ENCODE peak calls at places on chromosomes 2 and 18, in seven cellular contexts. One of them, this sample, is unnamed.

GRCh38 chr2:13714466-13714865 is 918.1 kb upstream of the LRATD1 start:
- DNase-seq in OCI-LY7: no peak
- DNase-seq in hepatocyte: no peak
- DNase-seq in MM.1S: no peak
- DNase-seq in neural progenitor cell: no peak
- DNase-seq in HCT116: no peak
- DNase-seq in PC-3: no peak
- DNase-seq in this sample: peak; percentile 1

GRCh38 chr2:5077479-5078089 is 614.6 kb upstream of the SOX11 start:
- DNase-seq in neural progenitor cell: no peak
- DNase-seq in HCT116: no peak
- DNase-seq in MM.1S: no peak
- DNase-seq in OCI-LY7: no peak
- DNase-seq in hepatocyte: no peak
- DNase-seq in PC-3: peak; percentile 71
- DNase-seq in this sample: no peak

GRCh38 chr2:46885376-46885775 is 30.2 kb downstream of the MCFD2 start:
- DNase-seq in hepatocyte: no peak
- DNase-seq in MM.1S: no peak
- DNase-seq in OCI-LY7: no peak
- DNase-seq in HCT116: no peak
- DNase-seq in neural progenitor cell: no peak
- DNase-seq in PC-3: no peak
- DNase-seq in this sample: peak; percentile 74

GRCh38 chr2:187453078-187453641 is 5.1 kb upstream of the CALCRL start:
- DNase-seq in hepatocyte: peak; percentile 14
- DNase-seq in neural progenitor cell: peak; percentile 27
- DNase-seq in MM.1S: peak; percentile 39
- DNase-seq in HCT116: peak; percentile 29
- DNase-seq in OCI-LY7: no peak
- DNase-seq in PC-3: peak; percentile 50
- DNase-seq in this sample: peak; percentile 54

GRCh38 chr2:176140520-176141317 is 10.6 kb upstream of the HOXD4 start:
- DNase-seq in MM.1S: peak; percentile 74
- DNase-seq in OCI-LY7: peak; percentile 68
- DNase-seq in neural progenitor cell: peak; percentile 93
- DNase-seq in hepatocyte: peak; percentile 84
- DNase-seq in PC-3: peak; percentile 85
- DNase-seq in HCT116: peak; percentile 48
- DNase-seq in this sample: peak; percentile 89

GRCh38 chr2:39739386-39739785 is 39.7 kb downstream of the THUMPD2 start:
- DNase-seq in MM.1S: no peak
- DNase-seq in OCI-LY7: no peak
- DNase-seq in hepatocyte: no peak
- DNase-seq in PC-3: no peak
- DNase-seq in HCT116: no peak
- DNase-seq in neural progenitor cell: no peak
- DNase-seq in this sample: no peak

GRCh38 chr2:31694444-31694843 is 113.7 kb upstream of the SRD5A2 start:
- DNase-seq in neural progenitor cell: peak; percentile 5
- DNase-seq in HCT116: peak; percentile 16
- DNase-seq in PC-3: peak; percentile 50
- DNase-seq in hepatocyte: no peak
- DNase-seq in OCI-LY7: peak; percentile 29
- DNase-seq in MM.1S: peak; percentile 33
- DNase-seq in this sample: peak; percentile 1

GRCh38 chr2:42901076-42901645 is 108.8 kb upstream of the HAAO start:
- DNase-seq in neural progenitor cell: no peak
- DNase-seq in PC-3: no peak
- DNase-seq in MM.1S: no peak
- DNase-seq in hepatocyte: no peak
- DNase-seq in OCI-LY7: no peak
- DNase-seq in HCT116: no peak
- DNase-seq in this sample: peak; percentile 81

GRCh38 chr2:233464531-233465240 is 101.9 kb downstream of the USP40 start:
- DNase-seq in PC-3: no peak
- DNase-seq in HCT116: no peak
- DNase-seq in OCI-LY7: no peak
- DNase-seq in neural progenitor cell: no peak
- DNase-seq in hepatocyte: no peak
- DNase-seq in MM.1S: no peak
- DNase-seq in this sample: no peak

GRCh38 chr2:215929602-215930335 is 83.6 kb downstream of the MREG start:
- DNase-seq in hepatocyte: peak; percentile 42
- DNase-seq in PC-3: peak; percentile 63
- DNase-seq in OCI-LY7: no peak
- DNase-seq in neural progenitor cell: no peak
- DNase-seq in MM.1S: no peak
- DNase-seq in HCT116: no peak
- DNase-seq in this sample: peak; percentile 67

GRCh38 chr2:203543898-203544328 is 8.8 kb upstream of the RAPH1 start:
- DNase-seq in hepatocyte: peak; percentile 10
- DNase-seq in PC-3: no peak
- DNase-seq in MM.1S: no peak
- DNase-seq in neural progenitor cell: no peak
- DNase-seq in OCI-LY7: no peak
- DNase-seq in HCT116: no peak
- DNase-seq in this sample: no peak

GRCh38 chr2:216302981-216303676 is 69.2 kb downstream of the MARCHF4 start:
- DNase-seq in PC-3: no peak
- DNase-seq in hepatocyte: no peak
- DNase-seq in OCI-LY7: no peak
- DNase-seq in MM.1S: no peak
- DNase-seq in HCT116: no peak
- DNase-seq in neural progenitor cell: no peak
- DNase-seq in this sample: peak; percentile 63

GRCh38 chr2:205931388-205931787 is 154.6 kb downstream of the INO80D start:
- DNase-seq in hepatocyte: no peak
- DNase-seq in MM.1S: no peak
- DNase-seq in OCI-LY7: no peak
- DNase-seq in neural progenitor cell: no peak
- DNase-seq in HCT116: no peak
- DNase-seq in PC-3: no peak
- DNase-seq in this sample: no peak

GRCh38 chr2:173658946-173659371 is 304.3 kb downstream of the CDCA7 start:
- DNase-seq in MM.1S: no peak
- DNase-seq in PC-3: peak; percentile 61
- DNase-seq in hepatocyte: no peak
- DNase-seq in HCT116: no peak
- DNase-seq in neural progenitor cell: no peak
- DNase-seq in OCI-LY7: no peak
- DNase-seq in this sample: peak; percentile 40

GRCh38 chr2:1081411-1082225 is 131.0 kb downstream of the SNTG2 start:
- DNase-seq in OCI-LY7: no peak
- DNase-seq in neural progenitor cell: no peak
- DNase-seq in PC-3: no peak
- DNase-seq in MM.1S: no peak
- DNase-seq in HCT116: no peak
- DNase-seq in hepatocyte: no peak
- DNase-seq in this sample: peak; percentile 59

GRCh38 chr2:96951125-96951654 is 35.2 kb downstream of the FAM178B start:
- DNase-seq in neural progenitor cell: peak; percentile 91
- DNase-seq in hepatocyte: peak; percentile 91
- DNase-seq in PC-3: peak; percentile 85
- DNase-seq in OCI-LY7: peak; percentile 75
- DNase-seq in MM.1S: peak; percentile 61
- DNase-seq in HCT116: peak; percentile 50
- DNase-seq in this sample: peak; percentile 61

GRCh38 chr2:44946681-44947360 is 5.3 kb downstream of the SIX3 start:
- DNase-seq in MM.1S: no peak
- DNase-seq in PC-3: no peak
- DNase-seq in hepatocyte: no peak
- DNase-seq in OCI-LY7: no peak
- DNase-seq in HCT116: no peak
- DNase-seq in neural progenitor cell: no peak
- DNase-seq in this sample: no peak

GRCh38 chr2:159459279-159459678 is 157.1 kb downstream of the BAZ2B start:
- DNase-seq in MM.1S: no peak
- DNase-seq in HCT116: no peak
- DNase-seq in OCI-LY7: no peak
- DNase-seq in PC-3: no peak
- DNase-seq in hepatocyte: no peak
- DNase-seq in neural progenitor cell: no peak
- DNase-seq in this sample: peak; percentile 25

GRCh38 chr18:5630057-5630765 is 86.4 kb upstream of the EPB41L3 start:
- DNase-seq in neural progenitor cell: peak; percentile 93
- DNase-seq in PC-3: peak; percentile 4
- DNase-seq in HCT116: no peak
- DNase-seq in hepatocyte: peak; percentile 91
- DNase-seq in OCI-LY7: no peak
- DNase-seq in MM.1S: peak; percentile 67
- DNase-seq in this sample: peak; percentile 68

GRCh38 chr2:136863874-136864273 is 98.5 kb downstream of the THSD7B start:
- DNase-seq in hepatocyte: no peak
- DNase-seq in MM.1S: no peak
- DNase-seq in PC-3: no peak
- DNase-seq in HCT116: no peak
- DNase-seq in OCI-LY7: no peak
- DNase-seq in neural progenitor cell: no peak
- DNase-seq in this sample: no peak

GRCh38 chr2:105379741-105380186 is 19.1 kb downstream of the FHL2 start:
- DNase-seq in OCI-LY7: no peak
- DNase-seq in MM.1S: no peak
- DNase-seq in hepatocyte: no peak
- DNase-seq in PC-3: peak; percentile 60
- DNase-seq in HCT116: no peak
- DNase-seq in neural progenitor cell: no peak
- DNase-seq in this sample: peak; percentile 11
- TF ChIP-seq EZH2phosphoT487 in OCI-LY7: no peak
- TF ChIP-seq EZH2phosphoT487 in MM.1S: no peak
- TF ChIP-seq EZH2phosphoT487 in hepatocyte: no peak
- TF ChIP-seq EZH2phosphoT487 in PC-3: no peak
- TF ChIP-seq EZH2phosphoT487 in HCT116: no peak
- TF ChIP-seq EZH2phosphoT487 in neural progenitor cell: no peak
- TF ChIP-seq EZH2phosphoT487 in this sample: no peak

GRCh38 chr2:217946071-217946470 is 56.7 kb downstream of the TNS1 start:
- DNase-seq in PC-3: no peak
- DNase-seq in MM.1S: no peak
- DNase-seq in neural progenitor cell: no peak
- DNase-seq in hepatocyte: no peak
- DNase-seq in OCI-LY7: no peak
- DNase-seq in HCT116: no peak
- DNase-seq in this sample: no peak

GRCh38 chr2:217949448-217949847 is 53.3 kb downstream of the TNS1 start:
- DNase-seq in OCI-LY7: no peak
- DNase-seq in PC-3: no peak
- DNase-seq in hepatocyte: no peak
- DNase-seq in HCT116: no peak
- DNase-seq in MM.1S: no peak
- DNase-seq in neural progenitor cell: no peak
- DNase-seq in this sample: no peak

GRCh38 chr2:217948897-217949296 is 53.9 kb downstream of the TNS1 start:
- DNase-seq in PC-3: no peak
- DNase-seq in neural progenitor cell: no peak
- DNase-seq in MM.1S: no peak
- DNase-seq in hepatocyte: no peak
- DNase-seq in OCI-LY7: no peak
- DNase-seq in HCT116: no peak
- DNase-seq in this sample: no peak

GRCh38 chr2:217948341-217948791 is 54.4 kb downstream of the TNS1 start:
- DNase-seq in hepatocyte: no peak
- DNase-seq in HCT116: no peak
- DNase-seq in OCI-LY7: no peak
- DNase-seq in MM.1S: no peak
- DNase-seq in neural progenitor cell: no peak
- DNase-seq in PC-3: no peak
- DNase-seq in this sample: no peak

DNA sequence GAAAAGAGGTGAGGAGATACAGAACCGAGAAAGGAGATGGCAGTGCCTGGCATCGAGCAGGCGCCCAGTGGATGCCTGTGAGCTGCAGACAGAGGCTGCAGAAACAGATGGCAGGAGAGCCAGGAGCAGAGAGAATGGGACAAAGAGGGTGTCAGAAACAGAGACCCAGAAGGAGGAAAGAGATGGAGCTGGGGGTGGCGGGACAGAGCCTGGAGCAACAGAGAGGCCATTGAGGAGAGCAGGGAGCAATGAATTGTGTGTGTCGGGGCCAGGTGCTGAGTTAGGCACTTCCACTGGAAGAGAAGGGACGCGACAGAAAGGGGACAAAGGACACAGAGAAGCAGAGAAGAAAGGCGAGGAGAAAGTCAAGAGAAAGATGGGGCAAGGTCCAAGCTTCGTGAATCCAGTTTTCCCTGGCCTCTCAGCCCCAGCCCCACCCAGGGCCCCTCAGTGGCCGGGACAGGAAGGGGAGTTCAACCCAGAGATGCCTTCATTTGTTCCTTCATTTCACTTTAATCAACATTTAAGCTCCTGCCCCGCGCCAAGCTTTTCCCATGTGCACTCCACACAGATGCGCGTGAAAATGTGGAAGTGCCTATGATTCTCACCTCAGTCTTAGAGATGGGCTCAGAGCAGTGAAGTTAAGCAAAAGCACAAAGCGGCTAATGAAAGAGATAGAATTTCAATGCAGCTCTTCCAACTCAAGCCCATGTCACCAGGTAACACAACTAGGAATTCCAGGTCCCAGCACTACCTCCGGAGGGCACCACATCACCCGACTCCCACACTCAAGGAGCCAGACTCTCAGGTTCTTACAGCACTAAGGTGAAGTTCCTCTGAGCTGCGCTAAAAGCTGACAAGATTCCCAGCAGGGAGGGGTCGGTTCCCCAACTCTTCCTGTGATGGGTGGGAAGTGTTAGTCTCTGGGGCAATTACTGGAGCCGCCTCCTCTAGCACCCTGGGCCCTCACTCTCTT is 55.2 kb downstream of the TNS1 start:
- DNase-seq in hepatocyte: no peak
- DNase-seq in MM.1S: no peak
- DNase-seq in HCT116: peak; percentile 8
- DNase-seq in PC-3: no peak
- DNase-seq in OCI-LY7: no peak
- DNase-seq in neural progenitor cell: no peak
- DNase-seq in this sample: no peak
- TF ChIP-seq EZH2phosphoT487 in hepatocyte: no peak
- TF ChIP-seq EZH2phosphoT487 in MM.1S: no peak
- TF ChIP-seq EZH2phosphoT487 in HCT116: no peak
- TF ChIP-seq EZH2phosphoT487 in PC-3: no peak
- TF ChIP-seq EZH2phosphoT487 in OCI-LY7: no peak
- TF ChIP-seq EZH2phosphoT487 in neural progenitor cell: no peak
- TF ChIP-seq EZH2phosphoT487 in this sample: no peak

DNA sequence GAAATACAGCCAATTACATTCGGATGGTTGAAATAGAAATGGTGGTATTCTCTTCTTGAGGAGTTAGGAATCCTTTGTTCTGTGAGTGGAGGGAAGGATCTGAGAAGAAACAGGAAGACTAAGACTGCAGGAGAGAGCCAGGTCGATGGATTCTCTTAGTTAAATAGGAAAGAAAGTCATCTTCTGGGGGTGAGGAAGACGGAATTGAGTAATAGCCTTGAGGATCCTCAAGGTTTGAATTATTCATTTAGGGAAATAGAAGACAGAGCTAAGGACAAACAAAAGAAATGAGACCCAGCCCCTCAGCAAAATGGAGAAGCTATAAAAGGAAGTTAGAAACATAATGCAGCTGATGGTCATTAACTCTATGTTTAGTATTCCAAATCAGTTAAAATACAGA is 1.8 kb downstream of the LAPTM4A start:
- DNase-seq in OCI-LY7: peak; percentile 39
- DNase-seq in neural progenitor cell: peak; percentile 58
- DNase-seq in PC-3: no peak
- DNase-seq in hepatocyte: no peak
- DNase-seq in HCT116: no peak
- DNase-seq in MM.1S: no peak
- DNase-seq in this sample: peak; percentile 65
- TF ChIP-seq EZH2phosphoT487 in OCI-LY7: no peak
- TF ChIP-seq EZH2phosphoT487 in neural progenitor cell: no peak
- TF ChIP-seq EZH2phosphoT487 in PC-3: no peak
- TF ChIP-seq EZH2phosphoT487 in hepatocyte: no peak
- TF ChIP-seq EZH2phosphoT487 in HCT116: no peak
- TF ChIP-seq EZH2phosphoT487 in MM.1S: no peak
- TF ChIP-seq EZH2phosphoT487 in this sample: no peak

GRCh38 chr2:59389240-59389639 is 1148.1 kb upstream of the FANCL start:
- DNase-seq in MM.1S: no peak
- DNase-seq in OCI-LY7: no peak
- DNase-seq in neural progenitor cell: no peak
- DNase-seq in HCT116: no peak
- DNase-seq in hepatocyte: peak; percentile 70
- DNase-seq in PC-3: no peak
- DNase-seq in this sample: peak; percentile 0
- TF ChIP-seq EZH2phosphoT487 in MM.1S: no peak
- TF ChIP-seq EZH2phosphoT487 in OCI-LY7: no peak
- TF ChIP-seq EZH2phosphoT487 in neural progenitor cell: no peak
- TF ChIP-seq EZH2phosphoT487 in HCT116: no peak
- TF ChIP-seq EZH2phosphoT487 in hepatocyte: no peak
- TF ChIP-seq EZH2phosphoT487 in PC-3: no peak
- TF ChIP-seq EZH2phosphoT487 in this sample: no peak

This sample was measured in GM23248.